ENCODE peak calls at places on chromosomes 13 and 19, in four cellular contexts. A, Z, P and N are unnamed samples.

GRCh38 chr19:45780448-45781281 is 1.6 kb downstream of the DMPK start:
- DNase-seq in A (no peak), Z (no peak), P (no peak), N (no peak)

GRCh38 chr13:101570410-101570809 is 117.9 kb downstream of the ITGBL1 start:
- DNase-seq in A (no peak), Z (no peak), P (no peak), N (no peak)

GRCh38 chr19:17359905-17360800 is 17.0 kb downstream of the PLVAP start:
- DNase-seq in A (no peak), Z (no peak), P (no peak), N (no peak)

GRCh38 chr13:40096357-40096911 is 441.0 kb downstream of the COG6 start:
- DNase-seq in A (peak; percentile 29), Z (no peak), P (peak; percentile 30), N (no peak)

GRCh38 chr13:95870421-95870820 is 182.8 kb downstream of the UGGT2 start:
- DNase-seq in A (no peak), Z (peak; percentile 23), P (no peak), N (no peak)

GRCh38 chr13:73428137-73428536 is 369.3 kb downstream of the KLF5 start:
- DNase-seq in A (no peak), Z (no peak), P (no peak), N (no peak)

GRCh38 chr19:31510635-31511034 is 161.4 kb upstream of the TSHZ3 start:
- DNase-seq in A (no peak), Z (no peak), P (no peak), N (no peak)

GRCh38 chr13:51271008-51271407 is 48.8 kb downstream of the FAM124A start:
- DNase-seq in A (no peak), Z (no peak), P (peak; percentile 81), N (no peak)

GRCh38 chr19:8259142-8259921 is 48.8 kb downstream of the CD320 start:
- DNase-seq in A (no peak), Z (no peak), P (no peak), N (no peak)

GRCh38 chr19:2331601-2332246 is 3.2 kb downstream of the SPPL2B start:
- DNase-seq in A (no peak), Z (no peak), P (no peak), N (no peak)

GRCh38 chr13:80101040-80101439 is 239.9 kb downstream of the SPRY2 start:
- DNase-seq in A (no peak), Z (no peak), P (no peak), N (no peak)

GRCh38 chr19:33396701-33397535 is 23.4 kb downstream of the CEBPG start:
- DNase-seq in A (no peak), Z (peak; percentile 77), P (no peak), N (no peak)

GRCh38 chr13:32849369-32849768 is 166.9 kb upstream of the KL start:
- DNase-seq in A (no peak), Z (no peak), P (no peak), N (no peak)

GRCh38 chr13:73497430-73497829 is 438.6 kb downstream of the KLF5 start:
- DNase-seq in A (no peak), Z (no peak), P (no peak), N (no peak)

GRCh38 chr19:42066075-42066754 is 3.8 kb downstream of the GRIK5 start:
- DNase-seq in A (no peak), Z (peak; percentile 82), P (peak; percentile 46), N (no peak)

GRCh38 chr19:28823338-28823961 is 389.5 kb downstream of the UQCRFS1 start:
- DNase-seq in A (no peak), Z (peak; percentile 54), P (no peak), N (no peak)